ENCODE peak calls at places on chromosome 12, in six cellular contexts. E is heart left ventricle; B is SJSA1; V is HCT116; N is CD8-positive, alpha-beta memory T cell; C is fibroblast of lung. G is an unnamed sample.

GRCh38 chr12:4591180-4591687 is 29.2 kb downstream of the DYRK4 start:
- DNase-seq in B (no peak), N (no peak), E (no peak), C (no peak), V (no peak), G (no peak)

GRCh38 chr12:12859690-12860089 is 31.7 kb upstream of the GPRC5A start:
- DNase-seq in V (no peak), E (no peak), B (no peak), C (no peak), N (no peak), G (no peak)

GRCh38 chr12:122089080-122089479 is 10.5 kb downstream of the MLXIP start:
- DNase-seq in B (no peak), C (no peak), V (no peak), N (no peak), E (no peak), G (no peak)

GRCh38 chr12:120286768-120287490 is 4.8 kb downstream of the RNU4-2 start:
- DNase-seq in C (no peak), N (no peak), V (no peak), B (no peak), E (no peak), G (no peak)

GRCh38 chr12:97006585-97006984 is 99.5 kb downstream of the NEDD1 start:
- DNase-seq in V (no peak), B (no peak), E (no peak), N (no peak), C (no peak), G (no peak)

GRCh38 chr12:25995906-25996305 is 37.4 kb downstream of the RASSF8 start:
- DNase-seq in B (no peak), C (peak), N (no peak), V (no peak), E (no peak), G (no peak)

GRCh38 chr12:6765634-6766581 is at the start of gene PTMS:
- DNase-seq in N (no peak), B (peak), C (peak), V (peak), E (peak), G (no peak)

GRCh38 chr12:84911331-84912190 is 1.0 kb downstream of the SLC6A15 start:
- DNase-seq in C (peak), E (no peak), V (no peak), B (peak), N (no peak), G (peak)

GRCh38 chr12:49059385-49060232 is 985 bp downstream of the KMT2D start:
- DNase-seq in V (no peak), E (no peak), C (peak), B (no peak), N (peak), G (no peak)

GRCh38 chr12:67068204-67068731 is 200.9 kb upstream of the CAND1 start:
- DNase-seq in E (no peak), N (peak), V (no peak), B (no peak), C (no peak), G (no peak)

GRCh38 chr12:100753837-100754236 is 40.7 kb upstream of the ANO4 start:
- DNase-seq in C (no peak), V (no peak), E (no peak), N (no peak), B (no peak), G (no peak)

GRCh38 chr12:12056951-12057350 is 13.8 kb upstream of the BCL2L14 start:
- DNase-seq in N (no peak), B (no peak), C (no peak), V (no peak), E (no peak), G (no peak)

GRCh38 chr12:3912863-3913262 is 39.7 kb upstream of the PARP11 start:
- DNase-seq in C (no peak), V (no peak), N (no peak), B (no peak), E (no peak), G (no peak)

GRCh38 chr12:115898670-115899069 is 378.8 kb downstream of the MED13L start:
- DNase-seq in V (no peak), C (no peak), N (no peak), B (no peak), E (no peak), G (no peak)

GRCh38 chr12:51970904-51971646 is 19.6 kb downstream of the ACVR1B start:
- DNase-seq in C (peak), E (no peak), B (peak), N (no peak), V (no peak), G (no peak)

GRCh38 chr12:27148791-27149190 is 66.4 kb upstream of the C12orf71 start:
- DNase-seq in N (no peak), C (no peak), E (no peak), V (no peak), B (no peak), G (no peak)

GRCh38 chr12:27140478-27140969 is 58.1 kb upstream of the C12orf71 start:
- DNase-seq in E (no peak), N (no peak), V (no peak), B (no peak), C (no peak), G (no peak)

GRCh38 chr12:27148373-27148772 is 66.0 kb upstream of the C12orf71 start:
- DNase-seq in C (no peak), V (no peak), B (no peak), E (no peak), N (no peak), G (no peak)

GRCh38 chr12:27142102-27142721 is 59.8 kb upstream of the C12orf71 start:
- DNase-seq in V (peak), N (peak), E (peak), B (peak), C (peak), G (peak)

GRCh38 chr12:27143676-27144075 is 61.3 kb upstream of the C12orf71 start:
- DNase-seq in E (no peak), N (no peak), B (no peak), V (no peak), C (peak), G (no peak)
- H3K4me3 ChIP-seq in E (peak), N (no peak), B (no peak), V (no peak), C (peak), G (no peak)

DNA sequence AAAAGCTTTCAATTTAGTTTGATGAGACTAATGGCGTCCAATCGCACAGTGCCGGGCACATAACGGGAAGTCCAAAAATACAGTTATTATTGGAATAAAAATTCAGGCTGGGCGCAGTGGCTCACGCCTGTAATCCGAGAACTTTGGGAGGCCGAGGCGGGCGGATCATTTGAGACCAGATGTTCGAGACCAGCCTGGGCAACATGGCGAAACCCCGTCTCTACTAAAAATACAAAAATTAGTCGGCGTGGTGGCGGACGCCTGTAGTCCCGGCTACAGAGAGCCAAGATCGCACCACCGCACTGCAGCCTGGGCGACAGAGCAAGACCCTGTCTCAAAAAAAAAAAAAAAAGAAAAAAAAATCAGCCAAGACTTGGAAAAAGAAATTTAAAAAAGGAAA is 1.2 kb upstream of the FKBP4 start:
- DNase-seq in E (no peak), C (no peak), N (no peak), B (no peak), V (no peak), G (no peak)
- H3K4me3 ChIP-seq in E (no peak), C (no peak), N (no peak), B (no peak), V (no peak), G (no peak)

DNA sequence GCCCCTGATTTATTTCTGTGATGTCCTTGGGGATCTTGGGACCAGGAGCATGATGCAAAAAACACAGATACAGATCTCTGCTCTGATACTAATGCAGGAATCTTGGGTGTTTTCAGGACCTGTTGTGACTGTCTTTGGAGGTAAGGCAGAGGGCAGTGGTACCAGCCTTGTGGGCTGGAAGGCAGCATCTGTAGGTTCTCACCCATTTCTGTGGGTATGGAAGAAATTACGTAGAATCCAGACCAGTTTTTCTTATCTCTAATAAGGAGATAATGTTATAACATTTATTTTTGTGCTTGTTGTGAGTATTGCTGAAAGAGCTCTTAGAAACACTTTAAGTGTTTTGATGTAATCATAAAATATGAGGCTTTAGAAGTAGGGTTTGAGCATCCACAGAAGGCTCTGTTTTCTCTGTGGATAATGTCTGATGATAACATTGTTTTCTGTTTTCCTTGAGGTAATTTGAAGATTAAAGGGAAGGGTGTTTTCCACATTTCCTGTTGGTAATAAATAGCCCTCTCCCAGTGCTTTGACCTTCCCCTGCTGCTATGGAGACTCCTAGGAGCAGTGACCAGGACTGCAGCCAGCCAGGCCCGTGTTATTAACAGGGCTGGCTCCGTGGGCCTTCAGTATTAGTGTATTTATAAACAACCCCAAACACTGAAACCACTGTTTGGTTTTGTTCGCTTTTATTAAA is 9.4 kb upstream of the DCP1B start:
- DNase-seq in V (no peak), C (peak), B (no peak), N (no peak), E (peak), G (no peak)
- H3K4me3 ChIP-seq in V (no peak), C (no peak), B (no peak), N (no peak), E (no peak), G (no peak)

GRCh38 chr12:64521838-64522237 is 69.9 kb downstream of the TBK1 start:
- DNase-seq in C (no peak), B (no peak), V (no peak), N (no peak), E (no peak), G (no peak)

GRCh38 chr12:64522807-64523206 is 70.9 kb downstream of the TBK1 start:
- DNase-seq in N (no peak), C (peak), B (no peak), V (no peak), E (no peak), G (no peak)

GRCh38 chr12:64525461-64526160 is 73.7 kb downstream of the TBK1 start:
- DNase-seq in V (no peak), E (no peak), N (no peak), B (no peak), C (no peak), G (no peak)

GRCh38 chr12:64518396-64518795 is 66.5 kb downstream of the TBK1 start:
- DNase-seq in B (no peak), N (no peak), C (no peak), V (no peak), E (no peak), G (no peak)

DNA sequence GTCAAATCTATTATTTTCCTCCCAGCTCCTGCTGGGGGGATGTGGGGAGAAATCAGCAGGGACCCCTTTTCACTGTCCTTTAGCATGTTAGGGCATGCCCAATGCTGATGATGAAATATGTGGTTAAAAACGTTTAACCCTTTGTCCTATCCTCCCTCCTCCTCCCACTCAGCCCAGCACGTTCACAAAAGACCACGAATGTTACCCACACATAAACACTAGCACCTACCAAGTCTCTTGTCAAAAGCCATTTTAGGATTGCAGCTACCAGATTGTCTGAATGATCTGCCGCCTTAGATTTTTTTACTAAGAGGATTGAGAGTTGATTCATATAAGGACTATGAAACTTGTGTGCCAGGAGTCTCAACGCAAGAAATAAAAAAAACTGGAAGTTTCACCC is 70.4 kb downstream of the TBK1 start:
- DNase-seq in N (no peak), E (no peak), V (no peak), C (peak), B (no peak), G (no peak)
- H3K4me3 ChIP-seq in N (no peak), E (no peak), V (no peak), C (no peak), B (no peak), G (no peak)